ENCODE peak calls at places on chromosomes 3 and 15, in five cellular contexts. J is HEK293T, Z is HepG2, D is H1, T is GM12878. I is an unnamed sample.
A peak's percentile ranks its signal among the peaks of the same experiment; 100 is the strongest.

GRCh38 chr3:58434990-58435389 is 1.4 kb upstream of the PDHB start:
- DNase-seq in J (no peak), Z (peak; percentile 6), D (peak; percentile 79), T (no peak), I (peak; percentile 92)

GRCh38 chr3:141795719-141796435 is 32.7 kb downstream of the GRK7 start:
- DNase-seq in J (no peak), Z (no peak), D (no peak), T (no peak), I (no peak)

GRCh38 chr15:92091155-92091734 is 237.7 kb downstream of the SLCO3A1 start:
- DNase-seq in J (peak; percentile 66), Z (peak; percentile 28), D (no peak), T (no peak), I (peak; percentile 85)

GRCh38 chr15:97998307-97999071 is 38.0 kb downstream of the ARRDC4 start:
- DNase-seq in J (no peak), Z (no peak), D (no peak), T (no peak), I (no peak)

GRCh38 chr3:193134895-193135294 is 106.1 kb upstream of the PLAAT1 start:
- DNase-seq in J (no peak), Z (no peak), D (no peak), T (no peak), I (no peak)

GRCh38 chr15:51200791-51201190 is 106.1 kb upstream of the TNFAIP8L3 start:
- DNase-seq in J (no peak), Z (no peak), D (no peak), T (no peak), I (no peak)

GRCh38 chr3:169239756-169240155 is 423.8 kb downstream of the MECOM start:
- DNase-seq in J (no peak), Z (no peak), D (no peak), T (no peak), I (no peak)

GRCh38 chr3:43641306-43642114 is 19.7 kb upstream of the ANO10 start:
- DNase-seq in J (no peak), Z (no peak), D (no peak), T (no peak), I (no peak)

GRCh38 chr15:72483279-72483678 is 9.1 kb downstream of the ARIH1 start:
- DNase-seq in J (no peak), Z (no peak), D (no peak), T (no peak), I (no peak)

GRCh38 chr15:82545478-82545877 is 5.2 kb upstream of the RPS17 start:
- DNase-seq in J (no peak), Z (no peak), D (no peak), T (no peak), I (no peak)

DNA sequence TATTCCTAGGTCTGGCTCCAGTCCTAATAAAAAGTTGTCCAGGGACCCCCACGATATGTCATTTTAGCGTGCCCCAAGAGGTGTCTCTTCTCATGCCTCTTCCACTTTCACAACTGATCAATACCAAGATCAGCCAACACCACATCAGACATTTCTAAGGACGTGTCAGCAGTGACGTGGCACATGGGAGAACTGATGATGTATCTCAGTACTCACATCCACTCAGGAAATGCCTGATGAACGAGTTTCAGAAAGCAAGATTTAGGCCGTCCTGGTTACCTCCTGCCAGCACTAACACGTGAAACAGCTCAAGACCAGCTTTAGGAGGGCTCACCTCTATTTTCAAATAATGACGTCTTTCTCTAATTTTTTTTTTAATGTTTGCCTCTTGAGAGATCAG is 19.6 kb downstream of the VGLL4 start:
- DNase-seq in J (no peak), Z (no peak), D (no peak), T (no peak), I (no peak)
- TF ChIP-seq SUZ12 in J (no peak), Z (no peak), D (no peak), T (no peak), I (no peak)

GRCh38 chr3:120102232-120102631 is 8.0 kb upstream of the GSK3B start:
- DNase-seq in J (no peak), Z (no peak), D (no peak), T (no peak), I (no peak)
- TF ChIP-seq SUZ12 in J (no peak), Z (no peak), D (no peak), T (no peak), I (no peak)

GRCh38 chr3:63908081-63908736 is 4.0 kb downstream of the SCAANT1 start:
- DNase-seq in J (peak; percentile 23), Z (peak; percentile 10), D (no peak), T (no peak), I (no peak)
- TF ChIP-seq SUZ12 in J (no peak), Z (no peak), D (no peak), T (no peak), I (no peak)

GRCh38 chr15:67458449-67458848 is 62.5 kb upstream of the C15orf61 start:
- DNase-seq in J (no peak), Z (no peak), D (no peak), T (no peak), I (no peak)
- TF ChIP-seq SUZ12 in J (no peak), Z (no peak), D (no peak), T (no peak), I (no peak)

GRCh38 chr3:9020396-9020795 is 57.1 kb upstream of the RAD18 start:
- DNase-seq in J (no peak), Z (no peak), D (no peak), T (no peak), I (no peak)
- TF ChIP-seq SUZ12 in J (no peak), Z (no peak), D (no peak), T (no peak), I (no peak)

GRCh38 chr3:195925746-195926145 is 17.4 kb upstream of the TNK2 start:
- DNase-seq in J (no peak), Z (no peak), D (no peak), T (no peak), I (no peak)
- TF ChIP-seq SUZ12 in J (no peak), Z (no peak), D (no peak), T (no peak), I (no peak)

GRCh38 chr3:37968784-37969600 is 21.6 kb upstream of the VILL start:
- DNase-seq in J (no peak), Z (no peak), D (no peak), T (no peak), I (no peak)

GRCh38 chr3:37969601-37970100 is 20.9 kb upstream of the VILL start:
- DNase-seq in J (no peak), Z (no peak), D (no peak), T (no peak), I (no peak)

GRCh38 chr3:37964716-37965115 is 25.9 kb upstream of the VILL start:
- DNase-seq in J (no peak), Z (peak; percentile 82), D (no peak), T (no peak), I (no peak)

GRCh38 chr3:37968232-37968631 is 22.4 kb upstream of the VILL start:
- DNase-seq in J (no peak), Z (no peak), D (no peak), T (no peak), I (no peak)

GRCh38 chr3:37967252-37967881 is 23.2 kb upstream of the VILL start:
- DNase-seq in J (peak; percentile 76), Z (peak; percentile 56), D (peak; percentile 56), T (no peak), I (peak; percentile 46)
- TF ChIP-seq SUZ12 in J (no peak), Z (no peak), D (no peak), T (no peak), I (no peak)

GRCh38 chr3:187783098-187783497 is 37.8 kb upstream of the BCL6 start:
- DNase-seq in J (no peak), Z (no peak), D (no peak), T (no peak), I (no peak)
- TF ChIP-seq SUZ12 in J (no peak), Z (no peak), D (no peak), T (no peak), I (no peak)

GRCh38 chr3:10638466-10638865 is 133.1 kb upstream of the ATP2B2 start:
- DNase-seq in J (no peak), Z (no peak), D (no peak), T (no peak), I (no peak)
- TF ChIP-seq SUZ12 in J (no peak), Z (no peak), D (no peak), T (no peak), I (no peak)

DNA sequence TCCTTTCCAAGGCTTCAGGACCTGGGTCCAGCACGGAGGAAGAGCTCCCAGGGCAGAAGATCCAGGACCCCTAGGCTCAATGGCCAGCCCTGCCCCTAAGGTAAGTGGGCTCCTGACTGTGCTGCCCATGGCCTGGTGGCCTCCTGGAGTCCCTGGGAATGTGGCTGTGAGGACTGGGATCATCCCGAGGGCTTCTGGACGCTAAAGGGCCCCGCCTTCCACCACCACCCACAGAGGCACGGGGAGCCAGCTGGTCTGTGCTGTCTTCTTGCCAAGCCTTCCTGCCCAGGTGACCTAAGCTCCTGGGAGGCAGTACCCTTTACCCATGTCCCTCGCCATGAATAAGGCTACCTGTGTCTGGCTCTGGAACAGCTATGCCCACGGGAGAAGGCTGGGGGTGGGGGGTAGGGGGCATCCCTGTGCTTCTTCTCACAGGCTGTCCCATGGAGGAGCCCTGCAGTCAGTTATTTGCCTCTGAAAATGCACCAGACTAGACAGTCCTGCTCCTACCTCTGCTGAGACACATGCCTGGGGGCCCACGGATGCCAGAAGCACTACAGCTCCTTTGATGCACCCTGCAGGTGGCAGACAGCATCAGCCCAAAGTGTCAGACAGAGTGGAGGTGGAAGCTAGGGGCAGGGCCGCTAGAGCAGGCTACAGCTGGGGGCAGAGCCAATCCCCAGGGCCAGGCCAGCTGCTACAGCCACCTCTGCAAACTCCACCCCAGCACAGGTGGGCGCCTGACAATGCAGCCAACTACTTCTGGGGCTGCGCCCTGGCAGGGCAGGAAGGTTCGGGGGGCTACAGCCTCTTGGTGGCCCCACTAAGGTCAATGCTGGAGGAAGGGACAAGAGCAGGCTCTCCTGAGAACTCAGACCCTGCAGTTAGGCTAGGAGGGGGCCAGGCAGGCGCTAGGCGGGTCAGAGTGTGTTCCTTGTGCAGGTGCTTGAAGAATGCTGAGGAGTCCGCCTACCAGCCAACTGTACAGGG is 90.9 kb downstream of the SEC22A start:
- DNase-seq in J (no peak), Z (no peak), D (no peak), T (no peak), I (no peak)
- TF ChIP-seq SUZ12 in J (no peak), Z (no peak), D (no peak), T (no peak), I (no peak)

I was measured in NT2/D1.